ENCODE peak calls at places on chromosomes 2 and 18, in four cellular contexts. K, V, H and J are unnamed samples.

GRCh38 chr2:134146620-134147019 is 107.3 kb upstream of the MGAT5 start:
- DNase-seq in K (no peak), V (no peak), H (peak), J (no peak)

GRCh38 chr18:318791-319291 is 51.0 kb upstream of the THOC1 start:
- DNase-seq in K (no peak), V (no peak), H (no peak), J (no peak)

GRCh38 chr2:3535794-3536681 is 16.7 kb upstream of the ADI1 start:
- DNase-seq in K (peak), V (no peak), H (peak), J (peak)

GRCh38 chr18:37452697-37453385 is 112.8 kb downstream of the CELF4 start:
- DNase-seq in K (no peak), V (no peak), H (no peak), J (no peak)

GRCh38 chr2:97724073-97724410 is 10.7 kb downstream of the ZAP70 start:
- DNase-seq in K (no peak), V (no peak), H (no peak), J (no peak)

GRCh38 chr2:66236816-66237469 is 198.0 kb upstream of the MEIS1 start:
- DNase-seq in K (no peak), V (no peak), H (peak), J (no peak)

GRCh38 chr2:241274127-241274526 is 41.3 kb downstream of the HDLBP start:
- DNase-seq in K (no peak), V (no peak), H (no peak), J (no peak)

GRCh38 chr18:27803957-27804356 is 373.0 kb downstream of the CDH2 start:
- DNase-seq in K (no peak), V (no peak), H (no peak), J (no peak)

GRCh38 chr18:55592572-55592971 is 4.6 kb upstream of the TCF4 start:
- DNase-seq in K (peak), V (no peak), H (peak), J (peak)

GRCh38 chr2:210356944-210357343 is 42.0 kb upstream of the MYL1 start:
- DNase-seq in K (no peak), V (no peak), H (no peak), J (no peak)

GRCh38 chr2:159094173-159094737 is 125.8 kb downstream of the TANC1 start:
- DNase-seq in K (no peak), V (no peak), H (peak), J (peak)

GRCh38 chr2:135926605-135927004 is 50.4 kb upstream of the MCM6 start:
- DNase-seq in K (no peak), V (no peak), H (no peak), J (no peak)

GRCh38 chr2:177763532-177764265 is 308.9 kb downstream of the PDE11A start:
- DNase-seq in K (peak), V (no peak), H (peak), J (peak)

GRCh38 chr2:233816334-233816733 is 38.0 kb downstream of the HJURP start:
- DNase-seq in K (no peak), V (no peak), H (no peak), J (no peak)

GRCh38 chr2:238239872-238240760 is at the start of gene HES6:
- DNase-seq in K (peak), V (no peak), H (peak), J (peak)

GRCh38 chr2:238240761-238241711 is 1.2 kb upstream of the HES6 start:
- DNase-seq in K (peak), V (no peak), H (no peak), J (peak)

GRCh38 chr2:238238766-238239551 is 879 bp downstream of the HES6 start:
- DNase-seq in K (peak), V (no peak), H (no peak), J (no peak)

GRCh38 chr2:238238311-238238765 is 1.5 kb downstream of the HES6 start:
- DNase-seq in K (no peak), V (no peak), H (no peak), J (no peak)

DNA sequence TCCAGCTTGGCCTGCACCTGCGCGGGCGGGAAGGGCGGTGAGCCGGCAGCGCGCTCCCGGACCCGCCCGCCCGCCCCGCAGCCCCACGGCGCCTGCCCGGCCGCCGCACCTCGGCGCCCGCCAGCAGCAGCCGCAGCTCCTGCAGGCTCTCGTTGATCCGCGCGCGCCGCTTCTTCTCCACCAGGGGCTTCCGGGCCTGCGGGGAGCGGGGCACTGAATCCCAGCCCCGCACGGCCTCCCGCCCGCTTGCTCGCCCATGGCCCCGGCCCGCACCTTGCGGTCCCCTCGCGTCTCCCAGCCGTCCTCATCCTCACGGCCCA is 326 bp downstream of the HES6 start:
- DNase-seq in K (no peak), V (no peak), H (no peak), J (no peak)
- TF ChIP-seq FOS in K (no peak), V (no peak), H (no peak), J (no peak)

GRCh38 chr18:76405280-76405679 is 89.8 kb downstream of the ZNF516 start:
- DNase-seq in K (no peak), V (no peak), H (no peak), J (no peak)
- TF ChIP-seq FOS in K (no peak), V (no peak), H (no peak), J (no peak)

GRCh38 chr18:49250819-49251388 is 209.5 kb downstream of the DYM start:
- DNase-seq in K (peak), V (no peak), H (peak), J (peak)
- TF ChIP-seq FOS in K (no peak), V (no peak), H (no peak), J (no peak)

GRCh38 chr18:3450358-3451107 is 561 bp downstream of the TGIF1 start:
- DNase-seq in K (peak), V (no peak), H (peak), J (peak)

GRCh38 chr18:3447895-3448844 is 1.8 kb upstream of the TGIF1 start:
- DNase-seq in K (peak), V (peak), H (peak), J (peak)

GRCh38 chr18:3451166-3451988 is 1.4 kb downstream of the TGIF1 start:
- DNase-seq in K (peak), V (no peak), H (peak), J (peak)

GRCh38 chr18:3448845-3449701 is 899 bp upstream of the TGIF1 start:
- DNase-seq in K (peak), V (peak), H (peak), J (peak)

DNA sequence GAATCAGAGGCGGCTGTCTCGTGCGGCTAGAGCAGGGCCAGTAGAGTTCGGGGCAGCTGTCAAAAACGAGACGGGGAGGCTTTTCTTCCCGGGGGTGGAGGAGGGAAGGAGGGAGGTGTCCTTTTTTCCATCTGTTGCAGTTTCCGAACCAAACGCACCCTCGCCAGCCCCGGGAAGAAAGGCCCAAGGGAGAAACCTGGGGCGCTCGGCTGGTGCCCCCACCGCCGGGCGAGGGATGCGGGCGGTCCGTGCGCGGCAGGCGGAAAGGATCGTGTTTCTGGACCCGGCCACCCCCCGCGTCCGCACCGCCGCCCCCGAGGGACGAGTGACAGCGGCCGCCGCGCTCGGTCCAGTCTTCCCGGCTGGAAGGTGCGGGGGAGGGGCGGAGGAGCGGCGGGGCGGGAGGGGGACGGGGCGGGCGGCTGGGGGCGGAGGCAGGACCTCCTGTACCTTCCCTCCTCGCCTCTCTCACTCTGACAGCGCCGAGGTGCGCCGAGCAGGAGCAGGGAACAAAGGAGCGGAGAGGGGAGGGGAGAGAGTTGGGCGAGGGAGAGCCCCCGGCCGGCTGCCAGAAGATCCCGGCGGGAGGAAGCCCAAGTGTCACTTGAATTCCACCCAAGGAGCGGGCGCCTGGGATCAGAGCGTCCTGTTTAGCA is at the start of gene TGIF1:
- DNase-seq in K (peak), V (no peak), H (peak), J (peak)
- TF ChIP-seq FOS in K (no peak), V (no peak), H (no peak), J (no peak)

GRCh38 chr2:157475722-157476390 is 32.0 kb upstream of the CYTIP start:
- DNase-seq in K (no peak), V (no peak), H (no peak), J (no peak)

GRCh38 chr2:157473585-157473984 is 29.7 kb upstream of the CYTIP start:
- DNase-seq in K (no peak), V (no peak), H (no peak), J (no peak)

GRCh38 chr2:157480182-157480961 is 36.5 kb upstream of the CYTIP start:
- DNase-seq in K (no peak), V (no peak), H (peak), J (no peak)

GRCh38 chr2:157479081-157480027 is 35.5 kb upstream of the CYTIP start:
- DNase-seq in K (no peak), V (no peak), H (no peak), J (no peak)

DNA sequence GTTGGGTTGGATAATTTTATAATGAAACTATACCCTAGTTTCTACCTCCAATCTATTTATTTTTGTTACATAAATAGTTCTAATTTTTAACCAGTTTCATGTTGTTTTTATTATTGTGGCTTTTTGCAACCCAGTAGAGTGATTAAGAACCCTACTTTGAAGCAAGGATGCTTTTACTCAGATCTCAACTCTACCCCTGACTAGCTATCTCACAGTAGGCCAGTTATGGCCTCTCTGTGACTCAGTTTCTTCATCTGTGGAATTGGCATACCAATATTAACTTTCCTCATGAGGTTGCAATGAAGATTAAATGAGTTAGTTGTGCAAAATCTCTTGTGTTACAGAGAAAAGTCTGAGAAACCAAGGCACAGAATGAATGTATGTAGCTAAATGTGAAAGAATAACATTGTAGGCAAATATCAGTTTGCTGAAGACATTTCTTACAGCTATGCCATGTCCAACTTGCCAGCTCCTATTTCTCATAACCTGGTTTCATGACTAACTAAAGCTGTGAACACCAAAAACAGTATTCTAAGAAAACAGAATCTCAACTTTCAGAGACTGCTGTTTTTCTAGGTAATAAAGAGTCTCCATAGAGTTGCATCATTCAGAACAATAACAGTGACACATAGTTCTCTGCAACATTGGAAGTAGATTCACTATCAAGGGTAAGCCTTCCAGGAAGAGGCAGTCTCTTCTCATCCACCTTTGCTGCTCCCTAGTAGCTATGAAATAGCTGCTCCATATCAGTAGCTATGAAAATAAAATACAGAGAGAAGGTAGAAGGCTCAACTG is 33.2 kb upstream of the CYTIP start:
- DNase-seq in K (no peak), V (no peak), H (peak), J (no peak)
- TF ChIP-seq FOS in K (no peak), V (no peak), H (no peak), J (no peak)

GRCh38 chr18:78774741-78775141 is 204.9 kb upstream of the SALL3 start:
- DNase-seq in K (no peak), V (no peak), H (no peak), J (no peak)

GRCh38 chr18:78776706-78777105 is 202.9 kb upstream of the SALL3 start:
- DNase-seq in K (no peak), V (no peak), H (no peak), J (no peak)

GRCh38 chr18:78777992-78778391 is 201.6 kb upstream of the SALL3 start:
- DNase-seq in K (no peak), V (no peak), H (no peak), J (no peak)

GRCh38 chr18:78773819-78774218 is 205.8 kb upstream of the SALL3 start:
- DNase-seq in K (no peak), V (no peak), H (no peak), J (no peak)

DNA sequence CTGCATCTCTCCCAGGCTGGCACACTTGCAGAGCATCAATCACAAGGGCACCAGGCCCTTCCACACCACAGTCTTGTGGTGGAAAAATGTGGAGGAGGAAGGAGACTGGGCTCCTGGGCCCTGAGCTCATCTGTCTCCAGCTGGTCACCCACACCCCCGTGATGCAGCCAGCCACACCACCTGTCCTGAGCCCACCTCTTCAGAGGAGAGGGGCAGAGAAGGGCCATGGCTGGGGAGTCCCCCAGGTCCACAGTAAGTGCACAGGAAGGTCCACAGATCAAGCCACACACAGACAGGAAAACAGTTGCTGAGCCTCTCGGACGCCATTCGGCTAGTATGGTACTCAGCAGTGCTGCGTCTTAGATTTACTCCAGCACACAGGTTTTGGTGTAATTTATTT is 203.5 kb upstream of the SALL3 start:
- DNase-seq in K (no peak), V (no peak), H (no peak), J (no peak)
- TF ChIP-seq FOS in K (no peak), V (no peak), H (no peak), J (no peak)